ENCODE peak calls at places on chromosomes 1 and 21, in seven cellular contexts. W is activated T-cell treated with anti-CD3 and anti-CD28 coated beads, Interleukin-2, amount 50 U/mL, for 1 hour; Q is IMR-90; I is BE2C; S is HEK293T; F is stimulated activated naive CD4-positive, alpha-beta T cell; C is NCI-H1105. R is an unnamed sample.

GRCh38 chr1:227786673-227787512 is 28.6 kb upstream of the PRSS38 start:
- DNase-seq in Q (no peak), S (no peak), F (peak), I (no peak), W (no peak), C (no peak), R (no peak)

GRCh38 chr21:42109873-42110525 is 38.9 kb downstream of the UMODL1 start:
- DNase-seq in F (no peak), I (no peak), W (no peak), C (no peak), S (no peak), Q (no peak), R (no peak)

GRCh38 chr1:165699577-165699976 is 1.2 kb upstream of the ALDH9A1 start:
- DNase-seq in S (no peak), I (no peak), Q (no peak), F (no peak), W (no peak), C (no peak), R (no peak)

GRCh38 chr1:15282810-15283474 is 35.9 kb downstream of the FHAD1 start:
- DNase-seq in S (no peak), F (no peak), I (no peak), Q (no peak), C (no peak), W (no peak), R (peak)

GRCh38 chr1:6868371-6869001 is 83.2 kb downstream of the CAMTA1 start:
- DNase-seq in C (no peak), W (no peak), F (no peak), Q (no peak), S (no peak), I (no peak), R (no peak)

GRCh38 chr1:1272341-1273151 is 1.1 kb downstream of the UBE2J2 start:
- DNase-seq in Q (peak), C (no peak), F (no peak), I (no peak), S (no peak), W (no peak), R (no peak)

GRCh38 chr1:71948561-71948960 is 333.8 kb downstream of the NEGR1 start:
- DNase-seq in S (no peak), W (no peak), F (no peak), C (no peak), I (no peak), Q (no peak), R (no peak)

GRCh38 chr1:237961710-237962109 is 71.0 kb upstream of the ZP4 start:
- DNase-seq in S (no peak), I (no peak), Q (no peak), F (no peak), C (no peak), W (no peak), R (no peak)

GRCh38 chr1:5830771-5831599 is 161.2 kb downstream of the NPHP4 start:
- DNase-seq in S (peak), Q (no peak), C (peak), I (peak), F (no peak), W (no peak), R (no peak)

GRCh38 chr1:210582186-210582981 is 253.7 kb downstream of the HHAT start:
- DNase-seq in W (no peak), C (no peak), S (no peak), Q (no peak), I (peak), F (no peak), R (no peak)